ENCODE peak calls at places on chromosomes 1 and 21, in six cellular contexts. Z is vagina, H is breast epithelium, T is heart left ventricle, W is IMR-90, V is body of pancreas. M is an unnamed sample.

GRCh38 chr1:41355356-41355755 is 5.9 kb upstream of the FOXO6 start:
- DNase-seq in W (no peak), H (no peak), T (no peak), V (no peak), Z (peak; percentile 42), M (no peak)

GRCh38 chr1:221708076-221708571 is 33.8 kb downstream of the DUSP10 start:
- DNase-seq in V (peak; percentile 60), T (no peak), Z (no peak), W (no peak), H (no peak), M (no peak)

GRCh38 chr1:27005648-27006496 is 6.8 kb downstream of the TENT5B start:
- DNase-seq in H (no peak), T (no peak), V (peak; percentile 10), W (no peak), Z (no peak), M (no peak)

GRCh38 chr1:79551321-79551720 is 544.8 kb upstream of the ADGRL4 start:
- DNase-seq in H (no peak), V (no peak), T (no peak), W (peak; percentile 52), Z (no peak), M (no peak)

GRCh38 chr1:102861247-102861646 is 247.1 kb downstream of the COL11A1 start:
- DNase-seq in W (peak; percentile 43), V (no peak), T (no peak), H (no peak), Z (no peak), M (no peak)

GRCh38 chr1:1627261-1627841 is 4.6 kb upstream of the MMP23B start:
- DNase-seq in Z (no peak), T (peak; percentile 27), W (no peak), V (no peak), H (no peak), M (peak; percentile 62)

GRCh38 chr1:64508521-64509096 is 38.7 kb downstream of the CACHD1 start:
- DNase-seq in T (no peak), V (no peak), W (no peak), H (no peak), Z (no peak), M (no peak)

GRCh38 chr1:180888870-180889269 is 23.8 kb upstream of the KIAA1614 start:
- DNase-seq in T (no peak), Z (no peak), W (no peak), H (no peak), V (no peak), M (no peak)

GRCh38 chr1:228867951-228868730 is 132.9 kb downstream of the RHOU start:
- DNase-seq in V (no peak), T (no peak), W (no peak), H (no peak), Z (peak; percentile 77), M (no peak)

GRCh38 chr1:203682401-203683383 is 56.1 kb downstream of the ATP2B4 start:
- DNase-seq in H (no peak), W (peak; percentile 34), Z (no peak), V (peak; percentile 16), T (no peak), M (no peak)

GRCh38 chr1:204684206-204684536 is 1.4 kb downstream of the LRRN2 start:
- DNase-seq in W (no peak), H (no peak), T (no peak), V (no peak), Z (no peak), M (no peak)

GRCh38 chr1:29801003-29801402 is 564.7 kb downstream of the PTPRU start:
- DNase-seq in Z (peak; percentile 11), H (no peak), W (no peak), T (no peak), V (no peak), M (no peak)

GRCh38 chr21:43306911-43307676 is 119.8 kb downstream of the SIK1 start:
- DNase-seq in W (peak; percentile 28), T (peak; percentile 69), V (peak; percentile 25), H (peak; percentile 71), Z (no peak), M (peak; percentile 61)

GRCh38 chr1:156401681-156402081 is 32.7 kb downstream of the RHBG start:
- DNase-seq in T (no peak), W (no peak), H (no peak), V (no peak), Z (no peak), M (no peak)

GRCh38 chr1:29136463-29136915 is 12.8 kb upstream of the TMEM200B start:
- DNase-seq in V (peak; percentile 71), H (no peak), Z (no peak), T (peak; percentile 39), W (peak; percentile 58), M (no peak)

GRCh38 chr1:12601690-12602632 is 16.0 kb downstream of the DHRS3 start:
- DNase-seq in Z (no peak), W (peak; percentile 97), V (peak; percentile 69), T (peak; percentile 51), H (no peak), M (no peak)

DNA sequence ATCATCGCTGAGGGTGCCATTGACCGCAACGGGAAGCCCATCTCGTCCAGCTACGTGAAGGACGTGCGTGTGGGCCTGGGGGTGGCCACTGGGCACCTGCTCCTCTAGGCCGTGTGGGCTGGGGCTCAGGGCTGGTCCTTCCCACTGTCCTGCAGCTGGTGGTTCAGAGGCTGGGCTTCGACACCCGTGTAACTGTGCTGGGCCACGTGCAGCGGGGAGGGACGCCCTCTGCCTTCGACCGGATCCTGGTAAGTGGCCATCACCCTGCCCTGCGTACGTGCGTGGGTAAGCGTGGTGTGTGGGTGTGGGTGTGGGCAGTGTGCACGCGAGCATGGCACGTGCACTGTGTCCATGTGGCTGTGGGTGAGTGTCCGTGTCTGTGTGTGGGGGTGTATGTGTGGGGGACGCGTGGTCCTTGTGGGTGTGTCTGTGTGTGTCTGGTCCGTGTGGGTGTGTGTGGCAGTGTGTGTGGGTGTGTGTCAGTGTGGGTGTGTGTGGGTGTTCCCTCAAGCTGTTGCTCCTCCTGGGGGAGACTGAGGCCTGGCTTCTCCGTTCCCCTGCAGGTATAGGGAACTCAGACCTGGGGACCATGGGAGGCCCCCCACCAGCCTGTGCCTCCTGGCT is 16.5 kb downstream of the PFKL start:
- DNase-seq in T (no peak), Z (no peak), H (no peak), W (no peak), V (no peak), M (no peak)
- TF ChIP-seq POLR2A in T (no peak), Z (no peak), H (no peak), W (no peak), V (no peak), M (no peak)

GRCh38 chr1:183303901-183304300 is 114.3 kb downstream of the NMNAT2 start:
- DNase-seq in H (no peak), T (no peak), V (no peak), W (peak; percentile 58), Z (no peak), M (no peak)

GRCh38 chr1:183304466-183305122 is 113.6 kb downstream of the NMNAT2 start:
- DNase-seq in Z (no peak), W (no peak), V (no peak), T (no peak), H (no peak), M (no peak)

GRCh38 chr1:183303325-183303645 is 114.9 kb downstream of the NMNAT2 start:
- DNase-seq in V (no peak), W (no peak), T (no peak), Z (no peak), H (no peak), M (no peak)

GRCh38 chr1:183308719-183309118 is 109.5 kb downstream of the NMNAT2 start:
- DNase-seq in T (no peak), Z (no peak), V (no peak), W (no peak), H (no peak), M (no peak)

DNA sequence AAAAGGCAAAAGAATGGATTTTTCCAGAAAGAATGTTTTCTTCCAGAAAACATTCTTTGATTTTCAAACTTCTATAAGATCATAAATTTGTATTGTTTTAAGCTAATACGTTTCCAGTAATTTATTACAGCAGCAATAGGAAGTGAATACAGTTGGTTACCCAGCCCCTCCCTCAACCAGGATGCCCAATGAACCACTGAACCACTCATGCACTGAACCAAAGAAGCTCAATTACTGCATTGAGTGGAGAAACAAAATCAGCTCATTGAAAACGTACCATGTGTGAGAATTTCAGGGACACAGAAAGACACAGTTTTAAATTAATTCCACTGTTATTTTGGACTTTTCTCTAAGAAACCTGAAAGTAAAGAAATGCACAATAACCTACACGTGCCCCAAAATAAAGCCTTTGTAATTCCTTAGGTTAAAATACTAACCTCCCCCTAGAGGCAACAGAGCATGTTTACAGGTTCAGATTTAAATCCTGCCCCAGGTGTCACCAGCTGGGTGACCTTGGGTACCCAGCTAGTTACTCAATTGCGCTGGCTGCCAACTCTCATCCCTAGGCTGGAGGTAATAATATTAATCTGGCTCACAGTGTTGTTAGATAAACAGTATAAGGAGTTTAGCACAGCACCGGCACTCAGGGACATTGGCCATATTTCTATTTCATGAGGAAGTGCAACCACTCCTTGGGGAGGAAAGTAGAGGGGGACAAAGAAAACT is 111.7 kb downstream of the NMNAT2 start:
- DNase-seq in W (no peak), Z (no peak), V (peak; percentile 84), T (peak; percentile 83), H (no peak), M (no peak)
- TF ChIP-seq CTCF in W (peak; percentile 25), Z (no peak), V (peak; percentile 69), T (no peak), H (no peak), M (no peak)

GRCh38 chr1:198912046-198912445 is 273.2 kb downstream of the PTPRC start:
- DNase-seq in W (no peak), T (no peak), V (no peak), H (no peak), Z (no peak), M (no peak)

GRCh38 chr1:198908995-198909394 is 270.2 kb downstream of the PTPRC start:
- DNase-seq in H (no peak), Z (no peak), W (no peak), T (no peak), V (no peak), M (no peak)

GRCh38 chr1:198913667-198914066 is 274.8 kb downstream of the PTPRC start:
- DNase-seq in W (peak; percentile 78), T (peak; percentile 57), Z (no peak), V (no peak), H (no peak), M (no peak)

GRCh38 chr1:198909973-198910372 is 271.1 kb downstream of the PTPRC start:
- DNase-seq in T (no peak), Z (no peak), W (peak; percentile 77), V (no peak), H (no peak), M (no peak)

GRCh38 chr1:198910816-198911215 is 272.0 kb downstream of the PTPRC start:
- DNase-seq in H (no peak), W (no peak), V (no peak), Z (no peak), T (no peak), M (no peak)
- H3K27ac ChIP-seq in H (no peak overlapping the region), W (no peak overlapping the region), V (no peak overlapping the region), Z (no peak overlapping the region), T (no peak overlapping the region), M (no peak overlapping the region)

DNA sequence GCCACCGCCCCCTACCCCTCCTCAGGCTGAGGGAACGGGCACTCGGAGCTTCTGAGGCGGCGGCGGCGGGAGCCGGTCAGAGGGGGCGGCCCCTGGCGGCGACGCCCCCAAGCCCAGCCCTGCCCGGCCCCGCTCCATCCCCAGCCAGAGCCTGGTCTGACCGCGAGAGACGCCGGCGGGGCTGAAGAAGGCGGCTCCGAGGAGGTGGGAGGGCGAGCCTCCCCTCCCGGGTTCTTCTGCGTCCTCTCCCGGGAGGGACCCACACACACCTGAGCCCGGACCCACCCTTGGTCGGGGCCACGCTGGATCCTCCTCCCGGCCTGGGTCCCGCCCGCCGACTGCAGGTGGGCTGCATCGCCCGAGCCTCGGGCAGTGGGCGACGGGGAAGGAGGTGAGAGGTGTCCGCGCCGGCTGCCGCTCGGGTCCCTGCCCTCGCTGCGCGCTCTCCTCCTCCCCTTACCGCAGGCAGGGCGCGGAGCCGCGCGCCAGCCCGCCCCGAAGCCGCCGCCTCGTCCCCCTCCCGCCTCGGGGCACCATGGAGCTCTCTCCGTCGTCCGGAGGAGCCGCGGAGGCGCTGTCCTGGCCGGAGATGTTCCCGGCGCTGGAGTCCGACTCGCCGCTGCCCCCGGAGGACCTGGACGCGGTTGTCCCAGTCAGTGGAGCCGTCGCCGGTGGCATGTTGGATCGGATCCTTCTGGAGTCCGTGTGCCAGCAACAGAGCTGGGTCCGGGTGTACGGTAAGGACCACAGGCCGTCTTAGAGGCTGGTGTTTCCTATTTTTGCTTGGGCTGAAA is at the start of gene RASAL2:
- DNase-seq in W (peak; percentile 46), T (peak; percentile 82), Z (no peak), H (peak; percentile 39), V (peak; percentile 71), M (peak; percentile 81)
- TF ChIP-seq POLR2A in W (peak; percentile 14), T (peak; percentile 43), Z (no peak), H (no peak), V (no peak), M (no peak)